ENCODE peak calls at places on chromosomes 3 and 15, in seven cellular contexts. O is K562, V is transverse colon, F is H1, P is lower leg skin, I is stomach, Q is astrocyte of the spinal cord. J is an unnamed sample.

GRCh38 chr3:126208618-126209256 is 28.4 kb upstream of the ALDH1L1 start:
- DNase-seq in O (peak; percentile 50), V (peak; percentile 85), F (no peak), P (peak; percentile 93), I (peak; percentile 84), Q (peak; percentile 85), J (no peak)

GRCh38 chr3:43340403-43340802 is 54.1 kb downstream of the SNRK start:
- DNase-seq in O (no peak), V (no peak), F (no peak), P (no peak), I (no peak), Q (no peak), J (no peak)

GRCh38 chr15:52148409-52148808 is 35.8 kb upstream of the BCL2L10 start:
- DNase-seq in O (no peak), V (no peak), F (no peak), P (no peak), I (no peak), Q (peak; percentile 24), J (no peak)

GRCh38 chr3:43222594-43222993 is 63.7 kb upstream of the SNRK start:
- DNase-seq in O (no peak), V (no peak), F (no peak), P (no peak), I (no peak), Q (no peak), J (no peak)

GRCh38 chr3:13282986-13283876 is 136.9 kb downstream of the NUP210 start:
- DNase-seq in O (peak; percentile 89), V (no peak), F (no peak), P (no peak), I (no peak), Q (no peak), J (peak; percentile 39)

GRCh38 chr3:73707772-73708171 is 83.0 kb upstream of the PDZRN3 start:
- DNase-seq in O (no peak), V (no peak), F (no peak), P (no peak), I (no peak), Q (peak; percentile 73), J (no peak)

GRCh38 chr15:64151727-64152506 is at the start of gene SNX22:
- DNase-seq in O (no peak), V (peak; percentile 33), F (no peak), P (peak; percentile 85), I (peak; percentile 46), Q (no peak), J (no peak)

GRCh38 chr15:96171842-96172241 is 158.7 kb upstream of the NR2F2 start:
- DNase-seq in O (no peak), V (no peak), F (no peak), P (no peak), I (no peak), Q (peak; percentile 27), J (no peak)

GRCh38 chr3:152595975-152596832 is 238.7 kb upstream of the P2RY1 start:
- DNase-seq in O (peak; percentile 94), V (peak; percentile 66), F (no peak), P (no peak), I (peak; percentile 42), Q (peak; percentile 93), J (no peak)

GRCh38 chr3:195236801-195237570 is 34.0 kb downstream of the XXYLT1 start:
- DNase-seq in O (no peak), V (no peak), F (no peak), P (peak; percentile 75), I (no peak), Q (no peak), J (no peak)

GRCh38 chr3:10437995-10438901 is 67.1 kb downstream of the ATP2B2 start:
- DNase-seq in O (peak; percentile 72), V (no peak), F (no peak), P (no peak), I (no peak), Q (peak; percentile 83), J (peak; percentile 87)

GRCh38 chr15:39360417-39360816 is 220.5 kb upstream of the THBS1 start:
- DNase-seq in O (no peak), V (no peak), F (no peak), P (no peak), I (no peak), Q (no peak), J (no peak)

GRCh38 chr3:184058029-184058428 is 5.2 kb downstream of the HTR3C start:
- DNase-seq in O (no peak), V (no peak), F (no peak), P (no peak), I (no peak), Q (peak; percentile 9), J (no peak)

GRCh38 chr3:152317956-152318355 is 49.2 kb downstream of the MBNL1 start:
- DNase-seq in O (no peak), V (no peak), F (no peak), P (no peak), I (no peak), Q (peak; percentile 87), J (no peak)

GRCh38 chr3:159128628-159129027 is 326.8 kb downstream of the MFSD1 start:
- DNase-seq in O (no peak), V (no peak), F (no peak), P (no peak), I (no peak), Q (peak; percentile 41), J (no peak)

GRCh38 chr3:171849632-171850323 is 6.6 kb downstream of the TMEM212 start:
- DNase-seq in O (no peak), V (no peak), F (no peak), P (no peak), I (no peak), Q (no peak), J (no peak)

GRCh38 chr15:33584797-33585196 is 274.0 kb downstream of the RYR3 start:
- DNase-seq in O (no peak), V (no peak), F (no peak), P (no peak), I (no peak), Q (peak; percentile 54), J (no peak)

GRCh38 chr3:115804722-115805121 is 181.4 kb downstream of the GAP43 start:
- DNase-seq in O (no peak), V (no peak), F (no peak), P (no peak), I (no peak), Q (peak; percentile 91), J (no peak)

GRCh38 chr3:187972454-187972853 is 181.5 kb upstream of the LPP start:
- DNase-seq in O (no peak), V (no peak), F (no peak), P (no peak), I (no peak), Q (no peak), J (no peak)

GRCh38 chr3:187975571-187976360 is 178.2 kb upstream of the LPP start:
- DNase-seq in O (no peak), V (no peak), F (no peak), P (no peak), I (no peak), Q (peak; percentile 86), J (no peak)

GRCh38 chr3:187976361-187976900 is 177.5 kb upstream of the LPP start:
- DNase-seq in O (no peak), V (no peak), F (no peak), P (no peak), I (no peak), Q (no peak), J (no peak)

GRCh38 chr3:187973977-187974856 is 179.7 kb upstream of the LPP start:
- DNase-seq in O (no peak), V (no peak), F (no peak), P (no peak), I (no peak), Q (no peak), J (no peak)

DNA sequence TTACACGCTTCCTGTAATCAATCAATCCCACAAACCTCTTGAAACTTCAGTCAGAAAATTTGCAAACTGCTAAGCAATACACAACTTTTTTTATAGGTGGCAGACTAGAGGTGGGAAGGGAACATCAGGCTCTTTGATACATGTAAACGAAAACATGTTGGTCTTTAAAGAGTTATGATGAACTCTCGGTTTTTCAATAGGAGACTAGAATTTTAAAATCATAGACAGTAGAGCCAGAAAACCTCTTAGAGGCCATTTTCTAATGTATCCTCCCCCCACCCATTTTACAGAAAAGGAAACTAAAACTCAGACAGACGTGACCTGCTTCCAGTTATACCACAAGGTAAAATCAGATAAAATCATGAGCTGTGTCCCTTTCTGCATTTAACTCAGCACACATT is 179.1 kb upstream of the LPP start:
- DNase-seq in O (no peak), V (no peak), F (no peak), P (no peak), I (no peak), Q (no peak), J (no peak)
- TF ChIP-seq CTCF in O (no peak), V (no peak), F (no peak), P (no peak), I (no peak), Q (peak; percentile 11), J (peak; percentile 50)

GRCh38 chr3:146148468-146148931 is 12.5 kb downstream of the PLOD2 start:
- DNase-seq in O (no peak), V (no peak), F (no peak), P (no peak), I (no peak), Q (no peak), J (no peak)
- TF ChIP-seq CTCF in O (no peak), V (no peak), F (no peak), P (no peak), I (no peak), Q (peak; percentile 34), J (peak; percentile 75)

DNA sequence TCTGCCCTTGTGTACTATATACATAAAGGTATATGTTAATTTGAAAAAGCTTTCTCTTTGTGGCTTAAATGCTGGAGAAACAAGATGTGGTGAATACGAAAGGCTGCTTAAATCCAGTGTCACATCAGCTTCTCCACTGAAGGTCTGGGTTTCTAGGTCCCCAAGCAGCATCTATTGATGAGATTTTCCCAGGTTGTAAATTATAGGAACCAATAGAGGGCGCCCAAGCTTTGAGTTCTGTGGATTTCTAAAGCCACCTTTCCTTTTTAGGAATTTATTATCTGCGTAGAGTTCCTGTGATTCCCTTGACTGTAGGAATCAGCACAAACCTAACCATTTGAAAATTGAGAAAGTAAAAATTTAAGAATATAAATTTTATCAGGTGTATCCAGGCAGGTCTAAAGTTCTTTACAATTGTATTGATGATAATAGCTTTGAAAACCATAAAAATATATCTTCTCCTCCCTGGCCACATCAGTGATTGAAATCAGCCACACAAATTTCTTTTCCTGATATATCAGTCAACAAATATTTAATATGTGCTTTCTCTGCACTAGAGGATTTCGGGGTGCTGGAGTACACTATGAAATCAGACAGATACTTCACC is 88.3 kb upstream of the ADAMTSL3 start:
- DNase-seq in O (peak; percentile 44), V (no peak), F (no peak), P (no peak), I (no peak), Q (peak; percentile 29), J (no peak)
- TF ChIP-seq CTCF in O (peak; percentile 49), V (peak; percentile 56), F (peak; percentile 63), P (no peak), I (peak; percentile 29), Q (peak; percentile 64), J (peak; percentile 81)

GRCh38 chr3:38583688-38584087 is 65.8 kb downstream of the SCN5A start:
- DNase-seq in O (no peak), V (peak; percentile 1), F (no peak), P (peak; percentile 40), I (peak; percentile 8), Q (no peak), J (peak; percentile 24)
- TF ChIP-seq CTCF in O (no peak), V (no peak), F (no peak), P (no peak), I (no peak), Q (no peak), J (no peak)

J was measured in chondrocyte.